ENCODE peak calls at places on chromosomes 4 and X, in eight cellular contexts. One of them, this sample, is unnamed.

GRCh38 chrX:3518870-3519269 is 172.4 kb upstream of the MXRA5 start:
- DNase-seq in ureter: no peak
- DNase-seq in AG20443: peak
- DNase-seq in HS-27A: peak
- DNase-seq in NCI-H1417 treated with DMSO at 0.1 percent for 48 hours: no peak
- DNase-seq in tibial artery: peak
- DNase-seq in glutamatergic neuron: no peak
- DNase-seq in heart right ventricle: peak
- DNase-seq in this sample: peak

GRCh38 chr4:23060776-23061175 is 368.0 kb downstream of the GBA3 start:
- DNase-seq in HS-27A: no peak
- DNase-seq in ureter: no peak
- DNase-seq in NCI-H1417 treated with DMSO at 0.1 percent for 48 hours: no peak
- DNase-seq in AG20443: peak
- DNase-seq in tibial artery: no peak
- DNase-seq in heart right ventricle: no peak
- DNase-seq in glutamatergic neuron: no peak
- DNase-seq in this sample: no peak

GRCh38 chrX:123846598-123847038 is 13.2 kb upstream of the XIAP start:
- DNase-seq in HS-27A: no peak
- DNase-seq in AG20443: no peak
- DNase-seq in glutamatergic neuron: no peak
- DNase-seq in NCI-H1417 treated with DMSO at 0.1 percent for 48 hours: no peak
- DNase-seq in tibial artery: no peak
- DNase-seq in heart right ventricle: no peak
- DNase-seq in ureter: no peak
- DNase-seq in this sample: no peak

GRCh38 chr4:7418131-7418943 is 16.4 kb downstream of the PSAPL1 start:
- DNase-seq in HS-27A: no peak
- DNase-seq in heart right ventricle: no peak
- DNase-seq in AG20443: no peak
- DNase-seq in glutamatergic neuron: no peak
- DNase-seq in tibial artery: no peak
- DNase-seq in NCI-H1417 treated with DMSO at 0.1 percent for 48 hours: no peak
- DNase-seq in ureter: no peak
- DNase-seq in this sample: no peak

GRCh38 chrX:109374276-109374960 is 107.5 kb downstream of the GUCY2F start:
- DNase-seq in HS-27A: no peak
- DNase-seq in heart right ventricle: no peak
- DNase-seq in tibial artery: no peak
- DNase-seq in AG20443: no peak
- DNase-seq in glutamatergic neuron: no peak
- DNase-seq in NCI-H1417 treated with DMSO at 0.1 percent for 48 hours: no peak
- DNase-seq in ureter: no peak
- DNase-seq in this sample: no peak

GRCh38 chr4:544386-545105 is 31.5 kb downstream of the TMEM271 start:
- DNase-seq in glutamatergic neuron: no peak
- DNase-seq in ureter: peak
- DNase-seq in AG20443: no peak
- DNase-seq in NCI-H1417 treated with DMSO at 0.1 percent for 48 hours: no peak
- DNase-seq in heart right ventricle: no peak
- DNase-seq in HS-27A: no peak
- DNase-seq in tibial artery: peak
- DNase-seq in this sample: no peak

GRCh38 chrX:129347291-129347690 is 176.0 kb downstream of the SMARCA1 start:
- DNase-seq in tibial artery: no peak
- DNase-seq in NCI-H1417 treated with DMSO at 0.1 percent for 48 hours: no peak
- DNase-seq in AG20443: no peak
- DNase-seq in glutamatergic neuron: no peak
- DNase-seq in heart right ventricle: no peak
- DNase-seq in HS-27A: no peak
- DNase-seq in ureter: no peak
- DNase-seq in this sample: no peak

GRCh38 chr4:15244354-15244753 is 183.5 kb upstream of the C1QTNF7 start:
- DNase-seq in AG20443: no peak
- DNase-seq in glutamatergic neuron: no peak
- DNase-seq in heart right ventricle: no peak
- DNase-seq in HS-27A: no peak
- DNase-seq in ureter: no peak
- DNase-seq in NCI-H1417 treated with DMSO at 0.1 percent for 48 hours: no peak
- DNase-seq in tibial artery: no peak
- DNase-seq in this sample: no peak

GRCh38 chr4:65911720-65912119 is 241.4 kb upstream of the EPHA5 start:
- DNase-seq in NCI-H1417 treated with DMSO at 0.1 percent for 48 hours: no peak
- DNase-seq in ureter: no peak
- DNase-seq in heart right ventricle: no peak
- DNase-seq in HS-27A: no peak
- DNase-seq in AG20443: no peak
- DNase-seq in glutamatergic neuron: no peak
- DNase-seq in tibial artery: no peak
- DNase-seq in this sample: no peak

GRCh38 chrX:56733459-56734046 is 4.5 kb downstream of the NBDY start:
- DNase-seq in AG20443: peak
- DNase-seq in ureter: peak
- DNase-seq in glutamatergic neuron: peak
- DNase-seq in NCI-H1417 treated with DMSO at 0.1 percent for 48 hours: no peak
- DNase-seq in HS-27A: no peak
- DNase-seq in tibial artery: no peak
- DNase-seq in heart right ventricle: no peak
- DNase-seq in this sample: no peak

GRCh38 chr4:35963969-35964515 is 280.3 kb downstream of the ARAP2 start:
- DNase-seq in heart right ventricle: no peak
- DNase-seq in NCI-H1417 treated with DMSO at 0.1 percent for 48 hours: no peak
- DNase-seq in HS-27A: no peak
- DNase-seq in AG20443: no peak
- DNase-seq in glutamatergic neuron: no peak
- DNase-seq in ureter: no peak
- DNase-seq in tibial artery: no peak
- DNase-seq in this sample: no peak

GRCh38 chr4:38242822-38243384 is 282.7 kb downstream of the PTTG2 start:
- DNase-seq in glutamatergic neuron: no peak
- DNase-seq in AG20443: no peak
- DNase-seq in HS-27A: no peak
- DNase-seq in heart right ventricle: no peak
- DNase-seq in ureter: no peak
- DNase-seq in tibial artery: no peak
- DNase-seq in NCI-H1417 treated with DMSO at 0.1 percent for 48 hours: no peak
- DNase-seq in this sample: no peak

GRCh38 chr4:8038702-8039251 is 99.1 kb upstream of the AFAP1 start:
- DNase-seq in tibial artery: no peak
- DNase-seq in heart right ventricle: no peak
- DNase-seq in NCI-H1417 treated with DMSO at 0.1 percent for 48 hours: peak
- DNase-seq in HS-27A: no peak
- DNase-seq in ureter: no peak
- DNase-seq in glutamatergic neuron: no peak
- DNase-seq in AG20443: no peak
- DNase-seq in this sample: no peak

GRCh38 chr4:99504804-99505502 is 5.9 kb upstream of the C4orf17 start:
- DNase-seq in heart right ventricle: no peak
- DNase-seq in HS-27A: no peak
- DNase-seq in tibial artery: no peak
- DNase-seq in NCI-H1417 treated with DMSO at 0.1 percent for 48 hours: no peak
- DNase-seq in ureter: no peak
- DNase-seq in glutamatergic neuron: no peak
- DNase-seq in AG20443: no peak
- DNase-seq in this sample: no peak

GRCh38 chrX:111360839-111361238 is 51.2 kb downstream of the DCX start:
- DNase-seq in ureter: no peak
- DNase-seq in NCI-H1417 treated with DMSO at 0.1 percent for 48 hours: no peak
- DNase-seq in tibial artery: no peak
- DNase-seq in AG20443: no peak
- DNase-seq in heart right ventricle: no peak
- DNase-seq in glutamatergic neuron: no peak
- DNase-seq in HS-27A: no peak
- DNase-seq in this sample: no peak

GRCh38 chrX:119885554-119886428 is 9.9 kb upstream of the AKAP14 start:
- DNase-seq in glutamatergic neuron: no peak
- DNase-seq in NCI-H1417 treated with DMSO at 0.1 percent for 48 hours: no peak
- DNase-seq in tibial artery: no peak
- DNase-seq in ureter: no peak
- DNase-seq in heart right ventricle: no peak
- DNase-seq in HS-27A: no peak
- DNase-seq in AG20443: no peak
- DNase-seq in this sample: no peak

GRCh38 chrX:110056419-110056818 is 53.5 kb downstream of the TMEM164 start:
- DNase-seq in NCI-H1417 treated with DMSO at 0.1 percent for 48 hours: no peak
- DNase-seq in tibial artery: no peak
- DNase-seq in ureter: no peak
- DNase-seq in heart right ventricle: no peak
- DNase-seq in glutamatergic neuron: no peak
- DNase-seq in AG20443: no peak
- DNase-seq in HS-27A: no peak
- DNase-seq in this sample: no peak